ENCODE peak calls at places on chromosomes 11 and 22, in four cellular contexts. One of them, this sample, is unnamed.

GRCh38 chr22:49317369-49317768 is 510.3 kb downstream of the BRD1 start:
- DNase-seq in activated CD4-positive, alpha-beta T cell treated with anti-CD3 and anti-CD28 coated beads for 36 hours: no peak
- DNase-seq in sigmoid colon: no peak
- DNase-seq in mucosa of gallbladder: no peak
- DNase-seq in this sample: no peak

GRCh38 chr11:29184939-29185890 is 831.6 kb downstream of the KCNA4 start:
- DNase-seq in mucosa of gallbladder: no peak
- DNase-seq in sigmoid colon: no peak
- DNase-seq in activated CD4-positive, alpha-beta T cell treated with anti-CD3 and anti-CD28 coated beads for 36 hours: no peak
- DNase-seq in this sample: no peak

GRCh38 chr11:79119491-79120284 is 321.1 kb downstream of the TENM4 start:
- DNase-seq in mucosa of gallbladder: no peak
- DNase-seq in activated CD4-positive, alpha-beta T cell treated with anti-CD3 and anti-CD28 coated beads for 36 hours: no peak
- DNase-seq in sigmoid colon: no peak
- DNase-seq in this sample: no peak

GRCh38 chr11:73141309-73142127 is 600 bp downstream of the FCHSD2 start:
- DNase-seq in mucosa of gallbladder: peak; percentile 64
- DNase-seq in activated CD4-positive, alpha-beta T cell treated with anti-CD3 and anti-CD28 coated beads for 36 hours: peak; percentile 78
- DNase-seq in sigmoid colon: peak; percentile 88
- DNase-seq in this sample: peak; percentile 81

GRCh38 chr11:44609028-44609782 is 43.7 kb downstream of the CD82 start:
- DNase-seq in sigmoid colon: no peak
- DNase-seq in mucosa of gallbladder: no peak
- DNase-seq in activated CD4-positive, alpha-beta T cell treated with anti-CD3 and anti-CD28 coated beads for 36 hours: peak; percentile 61
- DNase-seq in this sample: peak; percentile 66

GRCh38 chr11:75800136-75800675 is 14.8 kb upstream of the UVRAG start:
- DNase-seq in sigmoid colon: no peak
- DNase-seq in mucosa of gallbladder: no peak
- DNase-seq in activated CD4-positive, alpha-beta T cell treated with anti-CD3 and anti-CD28 coated beads for 36 hours: no peak
- DNase-seq in this sample: no peak

GRCh38 chr11:75792127-75792731 is 22.8 kb upstream of the UVRAG start:
- DNase-seq in activated CD4-positive, alpha-beta T cell treated with anti-CD3 and anti-CD28 coated beads for 36 hours: no peak
- DNase-seq in mucosa of gallbladder: no peak
- DNase-seq in sigmoid colon: no peak
- DNase-seq in this sample: no peak

GRCh38 chr11:62108971-62109391 is 14.8 kb upstream of the INCENP start:
- DNase-seq in activated CD4-positive, alpha-beta T cell treated with anti-CD3 and anti-CD28 coated beads for 36 hours: no peak
- DNase-seq in mucosa of gallbladder: no peak
- DNase-seq in sigmoid colon: no peak
- DNase-seq in this sample: no peak

GRCh38 chr11:96278039-96278897 is 64.7 kb downstream of the MAML2 start:
- DNase-seq in sigmoid colon: no peak
- DNase-seq in mucosa of gallbladder: no peak
- DNase-seq in activated CD4-positive, alpha-beta T cell treated with anti-CD3 and anti-CD28 coated beads for 36 hours: no peak
- DNase-seq in this sample: no peak

GRCh38 chr22:24305260-24305692 is 34.6 kb downstream of the SPECC1L start:
- DNase-seq in activated CD4-positive, alpha-beta T cell treated with anti-CD3 and anti-CD28 coated beads for 36 hours: peak; percentile 45
- DNase-seq in mucosa of gallbladder: no peak
- DNase-seq in sigmoid colon: no peak
- DNase-seq in this sample: peak; percentile 47

GRCh38 chr11:118544010-118544646 is 13.1 kb downstream of the TMEM25 start:
- DNase-seq in mucosa of gallbladder: no peak
- DNase-seq in activated CD4-positive, alpha-beta T cell treated with anti-CD3 and anti-CD28 coated beads for 36 hours: no peak
- DNase-seq in sigmoid colon: no peak
- DNase-seq in this sample: no peak

GRCh38 chr11:63802637-63803414 is 10.4 kb upstream of the SPINDOC start:
- DNase-seq in sigmoid colon: no peak
- DNase-seq in mucosa of gallbladder: no peak
- DNase-seq in activated CD4-positive, alpha-beta T cell treated with anti-CD3 and anti-CD28 coated beads for 36 hours: peak; percentile 13
- DNase-seq in this sample: no peak

GRCh38 chr22:48578138-48579034 is 1249.3 kb downstream of the BRD1 start:
- DNase-seq in mucosa of gallbladder: no peak
- DNase-seq in activated CD4-positive, alpha-beta T cell treated with anti-CD3 and anti-CD28 coated beads for 36 hours: no peak
- DNase-seq in sigmoid colon: no peak
- DNase-seq in this sample: no peak

GRCh38 chr11:44950036-44950624 is 553 bp downstream of the TP53I11 start:
- DNase-seq in mucosa of gallbladder: peak; percentile 23
- DNase-seq in sigmoid colon: no peak
- DNase-seq in activated CD4-positive, alpha-beta T cell treated with anti-CD3 and anti-CD28 coated beads for 36 hours: peak; percentile 54
- DNase-seq in this sample: peak; percentile 49